ENCODE peak calls at places on chromosome 20, in four cellular contexts. Y is heart left ventricle, G is B cell, L is epithelial cell of esophagus. K is an unnamed sample.

GRCh38 chr20:10551732-10552724 is 116.9 kb downstream of the SLX4IP start:
- DNase-seq in Y (no peak), L (no peak), G (no peak), K (no peak)

GRCh38 chr20:63165538-63166422 is 50.2 kb downstream of the YTHDF1 start:
- DNase-seq in Y (no peak), G (no peak), L (no peak), K (no peak)

GRCh38 chr20:15862178-15862577 is 711.1 kb downstream of the KIF16B start:
- DNase-seq in L (no peak), Y (no peak), G (no peak), K (no peak)

GRCh38 chr20:1702855-1703254 is 45.3 kb upstream of the SIRPG start:
- DNase-seq in L (no peak), G (no peak), Y (no peak), K (no peak)

GRCh38 chr20:23162887-23163286 is 76.8 kb upstream of the CD93 start:
- DNase-seq in G (no peak), L (no peak), Y (no peak), K (no peak)

GRCh38 chr20:50513169-50514034 is 3.2 kb downstream of the PTPN1 start:
- DNase-seq in L (peak), Y (no peak), G (no peak), K (no peak)

GRCh38 chr20:50286609-50287008 is 96.0 kb downstream of the CEBPB start:
- DNase-seq in L (peak), G (no peak), Y (peak), K (no peak)

GRCh38 chr20:42752620-42753019 is 437.1 kb downstream of the PTPRT start:
- DNase-seq in Y (no peak), L (no peak), G (no peak), K (no peak)

GRCh38 chr20:54254596-54254995 is 46.7 kb downstream of the PFDN4 start:
- DNase-seq in G (no peak), Y (no peak), L (peak), K (no peak)

GRCh38 chr20:774016-774679 is 5.8 kb upstream of the SLC52A3 start:
- DNase-seq in L (no peak), G (no peak), Y (no peak), K (no peak)

GRCh38 chr20:57514273-57514751 is 10.6 kb downstream of the CTCFL start:
- DNase-seq in L (peak), Y (peak), G (peak), K (peak)

GRCh38 chr20:11352041-11352440 is 565.7 kb upstream of the BTBD3 start:
- DNase-seq in L (no peak), G (no peak), Y (no peak), K (no peak)

GRCh38 chr20:58130574-58130973 is 97.9 kb downstream of the ANKRD60 start:
- DNase-seq in G (no peak), L (no peak), Y (no peak), K (no peak)

GRCh38 chr20:43904195-43904594 is 10.5 kb upstream of the TOX2 start:
- DNase-seq in L (no peak), G (no peak), Y (no peak), K (no peak)

GRCh38 chr20:48722737-48723191 is 105.0 kb downstream of the PREX1 start:
- DNase-seq in L (no peak), Y (no peak), G (peak), K (no peak)

GRCh38 chr20:41746635-41747034 is 128.5 kb upstream of the CHD6 start:
- DNase-seq in L (no peak), G (no peak), Y (no peak), K (no peak)

GRCh38 chr20:23551383-23551782 is 16.9 kb downstream of the CST9L start:
- DNase-seq in G (no peak), Y (no peak), L (no peak), K (no peak)

GRCh38 chr20:42996141-42996540 is 193.6 kb downstream of the PTPRT start:
- DNase-seq in G (no peak), L (no peak), Y (no peak), K (no peak)

GRCh38 chr20:38113401-38114325 is 51.4 kb downstream of the TGM2 start:
- DNase-seq in Y (no peak), L (peak), G (no peak), K (no peak)

GRCh38 chr20:42024653-42025052 is 406.5 kb upstream of the CHD6 start:
- DNase-seq in L (no peak), G (no peak), Y (no peak), K (peak)

GRCh38 chr20:49372095-49372734 is 94.4 kb upstream of the ZNFX1 start:
- DNase-seq in G (no peak), Y (no peak), L (peak), K (no peak)

GRCh38 chr20:9028419-9028818 is 40.5 kb upstream of the PLCB4 start:
- DNase-seq in Y (no peak), L (no peak), G (no peak), K (no peak)

GRCh38 chr20:31908016-31908415 is 37.6 kb downstream of the TTLL9 start:
- DNase-seq in G (no peak), Y (no peak), L (no peak), K (no peak)

GRCh38 chr20:58235010-58235409 is 6.6 kb upstream of the ANKRD60 start:
- DNase-seq in G (no peak), L (no peak), Y (no peak), K (no peak)

GRCh38 chr20:55242853-55243252 is 762.5 kb downstream of the CBLN4 start:
- DNase-seq in Y (no peak), L (no peak), G (no peak), K (no peak)

GRCh38 chr20:4973330-4974097 is 27.8 kb downstream of the SLC23A2 start:
- DNase-seq in L (peak), G (no peak), Y (no peak), K (no peak)

GRCh38 chr20:9397928-9398327 is 116.5 kb upstream of the LAMP5 start:
- DNase-seq in Y (peak), L (no peak), G (peak), K (no peak)

GRCh38 chr20:21505810-21506530 is 7.9 kb downstream of the NKX2-2 start:
- DNase-seq in Y (peak), L (peak), G (peak), K (peak)

GRCh38 chr20:58084566-58084965 is 143.9 kb downstream of the ANKRD60 start:
- DNase-seq in Y (no peak), G (no peak), L (no peak), K (no peak)

GRCh38 chr20:44909872-44910689 is at the start of gene PABPC1L:
- DNase-seq in G (peak), Y (peak), L (peak), K (peak)

GRCh38 chr20:54069501-54069971 is 858 bp downstream of the BCAS1 start:
- DNase-seq in Y (no peak), L (no peak), G (no peak), K (no peak)

GRCh38 chr20:53869466-53870258 is 200.7 kb downstream of the BCAS1 start:
- DNase-seq in Y (peak), L (peak), G (peak), K (peak)

GRCh38 chr20:17916365-17916996 is 52.1 kb downstream of the SNX5 start:
- DNase-seq in G (no peak), L (no peak), Y (no peak), K (no peak)

GRCh38 chr20:46099491-46100287 is 9.9 kb upstream of the NCOA5 start:
- DNase-seq in G (peak), L (no peak), Y (no peak), K (no peak)
- TF ChIP-seq CTCF in G (peak), L (no peak), Y (peak), K (no peak)

DNA sequence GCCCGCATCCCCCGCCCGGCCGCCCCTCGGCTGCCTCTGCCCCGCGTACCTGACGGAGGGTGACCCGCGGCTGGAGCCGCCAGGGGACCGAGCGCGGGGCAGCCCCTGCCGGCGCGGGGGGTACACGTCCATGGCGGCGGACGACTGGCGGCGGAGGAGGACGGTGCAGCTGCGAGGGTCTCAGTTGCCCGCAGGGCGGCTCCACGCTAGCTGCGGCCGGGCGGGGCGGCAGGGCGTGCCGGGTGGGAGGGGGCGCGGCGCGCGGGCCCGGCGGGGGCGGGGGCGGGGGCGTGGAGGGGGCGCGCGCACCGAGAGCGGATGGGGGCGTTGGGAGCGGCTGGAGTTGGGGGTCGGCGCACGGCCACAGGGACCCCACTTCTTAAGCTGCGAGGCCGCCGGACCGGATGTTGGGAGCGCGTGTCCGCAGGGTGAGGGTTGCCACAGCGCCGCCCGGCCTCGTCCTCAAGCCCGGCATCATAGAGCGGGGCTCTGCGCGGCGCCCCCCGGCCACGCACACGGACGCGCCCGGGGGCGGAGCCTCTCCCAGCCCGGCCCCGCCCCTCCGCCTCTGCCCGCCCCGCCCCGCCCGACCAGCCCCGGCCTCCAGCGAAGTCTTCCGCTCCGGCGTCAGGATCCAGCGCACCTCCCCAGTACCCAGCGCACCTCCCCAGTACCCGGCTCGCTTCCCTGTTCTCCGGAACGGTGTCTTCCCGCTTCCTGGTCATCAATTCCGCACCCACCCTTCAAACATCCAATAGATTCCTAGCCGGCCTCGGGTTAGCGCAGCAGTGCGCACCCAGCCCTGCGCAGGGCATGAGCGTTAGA is at the start of gene DNAAF9:
- DNase-seq in G (peak), L (peak), Y (peak), K (peak)
- TF ChIP-seq CTCF in G (peak), L (no peak), Y (peak), K (peak)

DNA sequence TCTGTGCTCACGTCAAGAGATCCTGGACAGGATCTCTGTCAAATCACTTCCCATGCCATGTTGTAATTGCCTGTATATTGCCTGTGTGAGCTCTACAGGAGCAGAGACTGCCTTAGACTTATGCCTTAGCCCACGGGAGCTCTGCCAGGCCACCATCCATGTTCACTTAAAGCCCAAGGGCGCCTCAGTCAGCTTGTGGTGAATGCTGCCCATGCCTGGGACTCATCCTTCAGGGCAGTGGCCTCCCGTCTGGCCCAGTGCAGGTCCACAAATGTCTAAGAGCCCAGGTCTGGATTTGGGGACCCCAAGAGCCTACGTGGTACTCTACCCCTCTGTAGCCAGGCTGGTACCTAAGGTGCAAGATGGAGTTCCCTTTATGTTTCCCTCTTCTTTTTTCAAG is 22.4 kb upstream of the BPIFA2 start:
- DNase-seq in G (no peak), L (no peak), Y (no peak), K (no peak)
- TF ChIP-seq CTCF in G (no peak), L (no peak), Y (no peak), K (no peak)

DNA sequence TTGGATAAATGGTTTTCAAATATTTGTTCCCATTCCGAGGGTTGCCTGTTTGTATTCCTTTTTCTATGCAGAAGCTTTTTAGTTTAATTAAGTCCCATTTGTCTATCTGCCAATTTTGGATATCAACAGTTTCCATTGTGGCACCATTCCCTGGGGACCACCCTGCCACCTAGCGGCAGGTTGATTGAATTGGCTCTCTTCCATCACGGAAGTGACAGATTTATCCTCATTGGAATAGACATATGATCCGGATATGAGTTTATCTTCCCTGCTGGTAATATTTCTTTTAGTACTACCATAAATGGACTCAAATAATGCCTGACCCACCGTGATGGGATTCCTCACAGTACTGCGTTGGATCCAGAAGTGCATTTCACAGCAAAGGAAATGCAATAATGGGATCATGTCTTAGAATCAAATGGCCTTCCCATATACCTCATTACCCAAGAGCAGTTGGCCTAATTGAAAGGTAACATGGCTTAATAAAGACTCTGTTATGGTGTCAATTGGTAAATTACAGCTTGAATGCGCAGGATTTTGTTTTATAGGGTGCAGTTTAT is 327.0 kb downstream of the BMP2 start:
- DNase-seq in L (peak), G (no peak), Y (no peak), K (no peak)
- TF ChIP-seq CTCF in L (peak), G (peak), Y (peak), K (peak)

DNA sequence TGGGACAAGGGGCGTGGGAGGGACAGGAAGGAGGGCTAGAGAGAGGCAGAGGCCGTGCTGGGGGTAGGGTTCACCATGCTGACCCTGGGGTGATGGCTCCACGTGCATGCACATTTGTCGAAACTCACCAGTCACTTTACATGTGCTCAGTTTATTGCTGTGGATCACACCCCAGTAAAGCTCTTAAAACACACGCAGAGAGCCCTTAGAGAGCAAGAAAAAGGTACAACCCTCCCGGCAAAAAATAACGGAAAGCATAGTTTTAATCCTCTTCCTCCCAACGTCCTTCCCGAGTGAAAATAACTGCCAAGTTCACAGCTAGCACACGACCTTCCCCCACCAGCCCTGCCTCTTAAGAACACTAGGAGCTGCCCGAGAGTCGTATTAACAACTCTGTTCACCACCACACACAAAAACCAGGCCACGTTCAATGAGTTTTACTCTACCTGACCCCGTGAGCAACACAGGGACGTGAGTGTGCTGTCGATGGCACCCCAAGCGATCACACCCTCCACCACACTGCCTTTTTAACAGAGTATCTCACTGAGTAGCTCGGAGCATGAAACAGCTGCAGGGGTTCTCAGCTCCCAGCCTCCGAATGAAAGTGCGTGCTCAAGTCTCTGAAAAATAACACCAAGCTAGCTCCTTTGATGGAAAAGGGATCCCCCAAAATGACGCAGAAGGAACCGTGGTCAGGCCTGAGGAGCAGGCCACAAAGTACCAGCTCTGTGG is 39.7 kb downstream of the TAF4 start:
- DNase-seq in G (no peak), Y (no peak), L (no peak), K (no peak)
- TF ChIP-seq CTCF in G (no peak), Y (peak), L (peak), K (peak)

GRCh38 chr20:25686081-25687077 is 10.3 kb downstream of the ZNF337 start:
- DNase-seq in Y (no peak), L (no peak), G (no peak), K (no peak)
- TF ChIP-seq CTCF in Y (no peak), L (no peak), G (no peak), K (no peak)

DNA sequence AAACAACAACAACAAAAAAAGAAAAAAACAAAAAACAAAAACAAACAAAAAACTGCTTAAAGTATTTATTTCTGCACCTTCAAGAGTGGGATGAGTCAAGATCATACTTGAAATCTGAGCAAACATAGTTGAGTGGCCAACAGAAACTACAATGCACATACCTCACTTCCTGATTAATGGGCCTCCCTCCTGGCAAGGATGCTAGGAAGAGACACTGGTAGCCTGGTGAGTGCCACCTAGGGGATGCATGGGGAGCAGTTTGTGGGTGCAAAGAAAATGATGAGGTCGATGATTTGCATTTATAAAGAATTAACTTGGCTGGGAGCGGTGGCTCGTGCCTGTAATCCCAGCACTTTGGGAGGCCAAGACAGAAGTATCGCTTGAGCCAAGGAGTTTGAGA is 808.1 kb downstream of the MAFB start:
- DNase-seq in Y (no peak), L (peak), G (no peak), K (no peak)
- TF ChIP-seq CTCF in Y (no peak), L (peak), G (no peak), K (no peak)

DNA sequence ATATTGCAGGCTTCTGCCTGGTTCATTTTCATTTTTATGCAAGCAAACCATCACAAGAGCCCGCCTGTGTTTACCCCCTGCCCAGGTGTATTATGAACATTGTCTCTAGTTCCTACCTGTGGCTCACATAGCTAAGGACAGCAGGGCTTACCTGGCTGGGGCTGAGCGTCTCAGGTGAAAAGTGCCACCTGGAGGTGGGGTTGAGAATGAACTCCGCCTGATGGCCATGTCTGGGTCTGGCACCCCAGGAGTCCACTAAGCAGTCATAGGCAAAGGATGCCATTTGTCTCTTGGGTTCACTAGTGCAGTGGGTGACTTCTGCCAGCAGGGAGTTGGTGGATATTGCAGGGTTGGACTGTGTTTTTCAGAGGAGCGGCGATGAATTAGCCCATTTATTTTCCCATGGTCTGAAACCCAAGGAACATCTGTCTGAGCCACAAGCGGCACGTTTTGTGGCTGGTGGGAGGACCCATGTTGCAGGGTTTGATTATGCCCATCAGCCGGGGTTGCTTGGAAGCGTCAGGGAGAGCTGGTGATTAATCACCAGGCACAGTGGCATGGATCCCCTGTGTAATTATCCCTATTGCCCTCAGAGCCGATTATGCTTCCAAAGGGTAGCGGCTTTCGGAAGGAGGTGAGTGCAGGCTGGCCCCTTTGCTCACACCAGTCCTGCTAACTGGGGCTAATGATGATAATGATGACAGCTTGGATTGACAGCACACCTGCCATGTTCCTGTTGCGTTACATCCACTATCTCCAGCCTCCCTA is 92.2 kb downstream of the CDH26 start:
- DNase-seq in L (peak), Y (no peak), G (no peak), K (no peak)
- TF ChIP-seq CTCF in L (peak), Y (no peak), G (no peak), K (peak)